ENCODE peak calls at places on chromosomes 1 and 21, in eight cellular contexts. One of them, this sample, is unnamed. For H3K9me3, the result is how much of the 10 kb centered on the place peaks cover.

GRCh38 chr1:58874757-58875755 is 91.2 kb upstream of the JUN start:
- DNase-seq in right atrium auricular region: peak
- DNase-seq in cardiac muscle cell: peak
- DNase-seq in A549: no peak
- DNase-seq in neural progenitor cell: peak
- DNase-seq in MM.1S: peak
- DNase-seq in CD8-positive, alpha-beta memory T cell: no peak
- DNase-seq in esophagus squamous epithelium: no peak
- DNase-seq in this sample: no peak

GRCh38 chr1:89022167-89022959 is at the start of gene GBP3:
- DNase-seq in right atrium auricular region: no peak
- DNase-seq in cardiac muscle cell: peak
- DNase-seq in A549: no peak
- DNase-seq in neural progenitor cell: no peak
- DNase-seq in MM.1S: peak
- DNase-seq in CD8-positive, alpha-beta memory T cell: no peak
- DNase-seq in esophagus squamous epithelium: no peak
- DNase-seq in this sample: no peak

GRCh38 chr1:226525750-226526149 is 22.8 kb upstream of the STUM start:
- DNase-seq in right atrium auricular region: no peak
- DNase-seq in cardiac muscle cell: peak
- DNase-seq in A549: no peak
- DNase-seq in neural progenitor cell: no peak
- DNase-seq in MM.1S: no peak
- DNase-seq in CD8-positive, alpha-beta memory T cell: no peak
- DNase-seq in esophagus squamous epithelium: no peak
- DNase-seq in this sample: no peak

GRCh38 chr1:173114381-173114780 is 63.6 kb upstream of the TNFSF18 start:
- DNase-seq in right atrium auricular region: no peak
- DNase-seq in cardiac muscle cell: no peak
- DNase-seq in A549: no peak
- DNase-seq in neural progenitor cell: no peak
- DNase-seq in MM.1S: no peak
- DNase-seq in CD8-positive, alpha-beta memory T cell: no peak
- DNase-seq in esophagus squamous epithelium: no peak
- DNase-seq in this sample: no peak

GRCh38 chr21:41460578-41461527 is 34.8 kb downstream of the MX1 start:
- DNase-seq in right atrium auricular region: peak
- DNase-seq in cardiac muscle cell: peak
- DNase-seq in A549: peak
- DNase-seq in neural progenitor cell: peak
- DNase-seq in MM.1S: peak
- DNase-seq in CD8-positive, alpha-beta memory T cell: peak
- DNase-seq in esophagus squamous epithelium: no peak
- DNase-seq in this sample: peak

GRCh38 chr1:172723251-172723650 is 64.3 kb downstream of the FASLG start:
- DNase-seq in right atrium auricular region: no peak
- DNase-seq in cardiac muscle cell: peak
- DNase-seq in A549: no peak
- DNase-seq in neural progenitor cell: no peak
- DNase-seq in MM.1S: no peak
- DNase-seq in CD8-positive, alpha-beta memory T cell: no peak
- DNase-seq in esophagus squamous epithelium: no peak
- DNase-seq in this sample: no peak

GRCh38 chr21:45215214-45215613 is 72.5 kb downstream of the POFUT2 start:
- DNase-seq in right atrium auricular region: no peak
- DNase-seq in cardiac muscle cell: no peak
- DNase-seq in A549: no peak
- DNase-seq in neural progenitor cell: no peak
- DNase-seq in MM.1S: no peak
- DNase-seq in CD8-positive, alpha-beta memory T cell: no peak
- DNase-seq in esophagus squamous epithelium: no peak
- DNase-seq in this sample: no peak

GRCh38 chr1:197339092-197339836 is 71.2 kb downstream of the CRB1 start:
- DNase-seq in right atrium auricular region: no peak
- DNase-seq in cardiac muscle cell: no peak
- DNase-seq in A549: no peak
- DNase-seq in neural progenitor cell: no peak
- DNase-seq in MM.1S: no peak
- DNase-seq in CD8-positive, alpha-beta memory T cell: no peak
- DNase-seq in esophagus squamous epithelium: no peak
- DNase-seq in this sample: no peak

GRCh38 chr21:26842976-26843911 is 2.0 kb downstream of the ADAMTS1 start:
- DNase-seq in right atrium auricular region: peak
- DNase-seq in cardiac muscle cell: peak
- DNase-seq in A549: peak
- DNase-seq in neural progenitor cell: peak
- DNase-seq in MM.1S: peak
- DNase-seq in CD8-positive, alpha-beta memory T cell: no peak
- DNase-seq in esophagus squamous epithelium: no peak
- DNase-seq in this sample: no peak

GRCh38 chr1:14300991-14301703 is 297.3 kb upstream of the KAZN start:
- DNase-seq in right atrium auricular region: peak
- DNase-seq in cardiac muscle cell: peak
- DNase-seq in A549: no peak
- DNase-seq in neural progenitor cell: no peak
- DNase-seq in MM.1S: no peak
- DNase-seq in CD8-positive, alpha-beta memory T cell: no peak
- DNase-seq in esophagus squamous epithelium: no peak
- DNase-seq in this sample: no peak

GRCh38 chr21:32299695-32300094 is 1.0 kb downstream of the MRAP start:
- DNase-seq in right atrium auricular region: no peak
- DNase-seq in cardiac muscle cell: no peak
- DNase-seq in A549: no peak
- DNase-seq in neural progenitor cell: no peak
- DNase-seq in MM.1S: no peak
- DNase-seq in CD8-positive, alpha-beta memory T cell: no peak
- DNase-seq in esophagus squamous epithelium: no peak
- DNase-seq in this sample: no peak

GRCh38 chr1:76759171-76759860 is 108.0 kb upstream of the ST6GALNAC5 start:
- DNase-seq in right atrium auricular region: no peak
- DNase-seq in cardiac muscle cell: no peak
- DNase-seq in A549: no peak
- DNase-seq in neural progenitor cell: no peak
- DNase-seq in MM.1S: no peak
- DNase-seq in CD8-positive, alpha-beta memory T cell: no peak
- DNase-seq in esophagus squamous epithelium: no peak
- DNase-seq in this sample: no peak

GRCh38 chr1:237145379-237145778 is 103.4 kb downstream of the RYR2 start:
- DNase-seq in right atrium auricular region: no peak
- DNase-seq in cardiac muscle cell: no peak
- DNase-seq in A549: no peak
- DNase-seq in neural progenitor cell: no peak
- DNase-seq in MM.1S: no peak
- DNase-seq in CD8-positive, alpha-beta memory T cell: no peak
- DNase-seq in esophagus squamous epithelium: no peak
- DNase-seq in this sample: no peak

GRCh38 chr1:1922782-1923680 is 4.0 kb upstream of the TMEM52 start:
- DNase-seq in right atrium auricular region: no peak
- DNase-seq in cardiac muscle cell: no peak
- DNase-seq in A549: no peak
- DNase-seq in neural progenitor cell: no peak
- DNase-seq in MM.1S: peak
- DNase-seq in CD8-positive, alpha-beta memory T cell: no peak
- DNase-seq in esophagus squamous epithelium: no peak
- DNase-seq in this sample: peak

GRCh38 chr1:153573351-153573750 is 7.7 kb upstream of the S100A2 start:
- DNase-seq in right atrium auricular region: no peak
- DNase-seq in cardiac muscle cell: peak
- DNase-seq in A549: no peak
- DNase-seq in neural progenitor cell: no peak
- DNase-seq in MM.1S: no peak
- DNase-seq in CD8-positive, alpha-beta memory T cell: no peak
- DNase-seq in esophagus squamous epithelium: no peak
- DNase-seq in this sample: no peak

GRCh38 chr1:60037061-60037460 is 36.5 kb downstream of the C1orf87 start:
- DNase-seq in right atrium auricular region: no peak
- DNase-seq in cardiac muscle cell: no peak
- DNase-seq in A549: no peak
- DNase-seq in neural progenitor cell: no peak
- DNase-seq in MM.1S: no peak
- DNase-seq in CD8-positive, alpha-beta memory T cell: no peak
- DNase-seq in esophagus squamous epithelium: no peak
- DNase-seq in this sample: no peak

GRCh38 chr1:60833173-60833572 is 249.2 kb upstream of the NFIA start:
- DNase-seq in right atrium auricular region: no peak
- DNase-seq in cardiac muscle cell: peak
- DNase-seq in A549: no peak
- DNase-seq in neural progenitor cell: no peak
- DNase-seq in MM.1S: no peak
- DNase-seq in CD8-positive, alpha-beta memory T cell: no peak
- DNase-seq in esophagus squamous epithelium: no peak
- DNase-seq in this sample: no peak

GRCh38 chr21:33998402-33998801 is 75.0 kb upstream of the MRPS6 start:
- DNase-seq in right atrium auricular region: no peak
- DNase-seq in cardiac muscle cell: no peak
- DNase-seq in A549: no peak
- DNase-seq in neural progenitor cell: no peak
- DNase-seq in MM.1S: no peak
- DNase-seq in CD8-positive, alpha-beta memory T cell: no peak
- DNase-seq in esophagus squamous epithelium: no peak
- DNase-seq in this sample: no peak

GRCh38 chr21:26881504-26882228 is 36.5 kb upstream of the ADAMTS1 start:
- DNase-seq in right atrium auricular region: no peak
- DNase-seq in cardiac muscle cell: peak
- DNase-seq in A549: peak
- DNase-seq in neural progenitor cell: peak
- DNase-seq in MM.1S: no peak
- DNase-seq in CD8-positive, alpha-beta memory T cell: no peak
- DNase-seq in esophagus squamous epithelium: no peak
- DNase-seq in this sample: no peak

GRCh38 chr1:84611091-84611490 is 36.9 kb upstream of the CTBS start:
- DNase-seq in right atrium auricular region: no peak
- DNase-seq in cardiac muscle cell: no peak
- DNase-seq in A549: no peak
- DNase-seq in neural progenitor cell: no peak
- DNase-seq in MM.1S: no peak
- DNase-seq in CD8-positive, alpha-beta memory T cell: no peak
- DNase-seq in esophagus squamous epithelium: no peak
- DNase-seq in this sample: no peak

GRCh38 chr1:84615785-84616184 is 41.5 kb upstream of the CTBS start:
- DNase-seq in right atrium auricular region: no peak
- DNase-seq in cardiac muscle cell: no peak
- DNase-seq in A549: no peak
- DNase-seq in neural progenitor cell: no peak
- DNase-seq in MM.1S: no peak
- DNase-seq in CD8-positive, alpha-beta memory T cell: no peak
- DNase-seq in esophagus squamous epithelium: no peak
- DNase-seq in this sample: no peak

GRCh38 chr1:84613887-84614286 is 39.6 kb upstream of the CTBS start:
- DNase-seq in right atrium auricular region: no peak
- DNase-seq in cardiac muscle cell: no peak
- DNase-seq in A549: no peak
- DNase-seq in neural progenitor cell: no peak
- DNase-seq in MM.1S: no peak
- DNase-seq in CD8-positive, alpha-beta memory T cell: no peak
- DNase-seq in esophagus squamous epithelium: no peak
- DNase-seq in this sample: no peak

GRCh38 chr1:84613026-84613425 is 38.8 kb upstream of the CTBS start:
- DNase-seq in right atrium auricular region: no peak
- DNase-seq in cardiac muscle cell: peak
- DNase-seq in A549: no peak
- DNase-seq in neural progenitor cell: no peak
- DNase-seq in MM.1S: no peak
- DNase-seq in CD8-positive, alpha-beta memory T cell: no peak
- DNase-seq in esophagus squamous epithelium: no peak
- DNase-seq in this sample: no peak

GRCh38 chr1:84611796-84612195 is 37.6 kb upstream of the CTBS start:
- DNase-seq in right atrium auricular region: no peak
- DNase-seq in cardiac muscle cell: peak
- DNase-seq in A549: no peak
- DNase-seq in neural progenitor cell: peak
- DNase-seq in MM.1S: peak
- DNase-seq in CD8-positive, alpha-beta memory T cell: no peak
- DNase-seq in esophagus squamous epithelium: no peak
- DNase-seq in this sample: no peak
- H3K9me3 ChIP-seq in right atrium auricular region: under half
- H3K9me3 ChIP-seq in cardiac muscle cell: under half
- H3K9me3 ChIP-seq in A549: under half
- H3K9me3 ChIP-seq in neural progenitor cell: under half
- H3K9me3 ChIP-seq in MM.1S: under half
- H3K9me3 ChIP-seq in CD8-positive, alpha-beta memory T cell: under half
- H3K9me3 ChIP-seq in esophagus squamous epithelium: under half
- H3K9me3 ChIP-seq in this sample: under half

GRCh38 chr21:38227401-38227800 is 29.4 kb upstream of the KCNJ15 start:
- DNase-seq in right atrium auricular region: no peak
- DNase-seq in cardiac muscle cell: no peak
- DNase-seq in A549: no peak
- DNase-seq in neural progenitor cell: no peak
- DNase-seq in MM.1S: no peak
- DNase-seq in CD8-positive, alpha-beta memory T cell: no peak
- DNase-seq in esophagus squamous epithelium: no peak
- DNase-seq in this sample: no peak
- H3K9me3 ChIP-seq in right atrium auricular region: under half
- H3K9me3 ChIP-seq in cardiac muscle cell: under half
- H3K9me3 ChIP-seq in A549: half or more
- H3K9me3 ChIP-seq in neural progenitor cell: under half
- H3K9me3 ChIP-seq in MM.1S: under half
- H3K9me3 ChIP-seq in CD8-positive, alpha-beta memory T cell: under half
- H3K9me3 ChIP-seq in esophagus squamous epithelium: half or more
- H3K9me3 ChIP-seq in this sample: under half

GRCh38 chr21:40315647-40316046 is 448.4 kb downstream of the PCP4 start:
- DNase-seq in right atrium auricular region: no peak
- DNase-seq in cardiac muscle cell: no peak
- DNase-seq in A549: no peak
- DNase-seq in neural progenitor cell: no peak
- DNase-seq in MM.1S: no peak
- DNase-seq in CD8-positive, alpha-beta memory T cell: no peak
- DNase-seq in esophagus squamous epithelium: no peak
- DNase-seq in this sample: no peak
- H3K9me3 ChIP-seq in right atrium auricular region: under half
- H3K9me3 ChIP-seq in cardiac muscle cell: under half
- H3K9me3 ChIP-seq in A549: under half
- H3K9me3 ChIP-seq in neural progenitor cell: under half
- H3K9me3 ChIP-seq in MM.1S: under half
- H3K9me3 ChIP-seq in CD8-positive, alpha-beta memory T cell: under half
- H3K9me3 ChIP-seq in esophagus squamous epithelium: under half
- H3K9me3 ChIP-seq in this sample: under half

DNA sequence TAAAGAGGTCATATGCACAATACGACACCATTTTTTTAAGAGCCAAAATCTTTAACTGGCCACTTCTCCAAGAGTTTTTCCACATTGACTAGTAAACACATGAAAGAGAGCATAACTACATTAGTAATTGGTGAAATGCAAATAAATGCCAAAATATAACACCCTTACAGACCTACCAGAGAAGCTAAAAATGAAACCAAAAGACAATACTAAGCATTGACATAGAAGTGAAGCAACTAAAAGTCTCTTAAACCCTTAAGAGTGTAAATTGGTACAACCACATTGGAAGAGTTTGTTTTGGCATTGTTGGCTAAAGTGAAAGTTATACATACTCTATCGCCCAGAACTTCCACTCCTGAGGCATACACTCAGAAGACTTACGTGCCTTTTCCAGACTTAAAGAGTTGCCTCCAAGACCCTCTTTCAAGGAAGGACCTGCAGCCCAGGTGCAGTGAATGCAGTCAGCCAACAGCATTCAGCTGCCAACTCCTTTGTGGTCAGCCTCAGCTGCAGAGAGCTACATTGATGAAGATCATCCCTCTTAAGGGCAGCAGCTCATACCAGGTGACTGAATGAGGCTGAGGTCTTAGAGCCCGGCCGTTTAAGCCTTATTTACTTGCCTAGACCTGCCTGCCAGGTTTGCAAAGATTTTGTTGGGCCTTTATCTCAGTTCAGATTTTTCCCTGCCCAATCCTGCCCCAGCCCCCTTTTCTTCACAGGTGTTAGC is 839.1 kb upstream of the ADGRL2 start:
- DNase-seq in right atrium auricular region: no peak
- DNase-seq in cardiac muscle cell: no peak
- DNase-seq in A549: no peak
- DNase-seq in neural progenitor cell: peak
- DNase-seq in MM.1S: peak
- DNase-seq in CD8-positive, alpha-beta memory T cell: no peak
- DNase-seq in esophagus squamous epithelium: no peak
- DNase-seq in this sample: no peak
- H3K9me3 ChIP-seq in right atrium auricular region: under half
- H3K9me3 ChIP-seq in cardiac muscle cell: under half
- H3K9me3 ChIP-seq in A549: under half
- H3K9me3 ChIP-seq in neural progenitor cell: under half
- H3K9me3 ChIP-seq in MM.1S: under half
- H3K9me3 ChIP-seq in CD8-positive, alpha-beta memory T cell: under half
- H3K9me3 ChIP-seq in esophagus squamous epithelium: under half
- H3K9me3 ChIP-seq in this sample: under half

This sample was measured in T-helper 17 cell.